ENCODE peak calls at places on chromosomes 13 and 19, in six cellular contexts. T, X, N, G, Z and M are unnamed samples.

GRCh38 chr13:50589139-50589538 is 254.4 kb downstream of the DLEU7 start:
- DNase-seq in T (no peak), X (no peak), N (no peak), G (no peak), Z (peak), M (no peak)

GRCh38 chr19:19381007-19381926 is 24.2 kb upstream of the GATAD2A start:
- DNase-seq in T (no peak), X (no peak), N (no peak), G (no peak), Z (no peak), M (no peak)

GRCh38 chr13:28316129-28316528 is 177.8 kb downstream of the PAN3 start:
- DNase-seq in T (no peak), X (no peak), N (no peak), G (peak), Z (no peak), M (no peak)

GRCh38 chr13:26459276-26460131 is 98.0 kb upstream of the WASF3 start:
- DNase-seq in T (no peak), X (no peak), N (no peak), G (no peak), Z (no peak), M (no peak)

GRCh38 chr19:15268192-15268927 is 36.1 kb upstream of the EPHX3 start:
- DNase-seq in T (no peak), X (no peak), N (no peak), G (no peak), Z (no peak), M (no peak)

GRCh38 chr13:77460195-77460594 is 75.3 kb upstream of the SCEL start:
- DNase-seq in T (no peak), X (peak), N (no peak), G (no peak), Z (no peak), M (peak)

GRCh38 chr19:51713319-51714285 is 10.2 kb downstream of the HAS1 start:
- DNase-seq in T (no peak), X (no peak), N (no peak), G (no peak), Z (no peak), M (no peak)

GRCh38 chr19:8609210-8610040 is 1.1 kb downstream of the ADAMTS10 start:
- DNase-seq in T (peak), X (no peak), N (no peak), G (peak), Z (peak), M (peak)

GRCh38 chr19:15113245-15114152 is 6.3 kb downstream of the SYDE1 start:
- DNase-seq in T (peak), X (no peak), N (no peak), G (peak), Z (peak), M (no peak)

GRCh38 chr13:110683203-110683883 is 22.6 kb downstream of the CARS2 start:
- DNase-seq in T (no peak), X (no peak), N (peak), G (peak), Z (no peak), M (no peak)

GRCh38 chr19:14530005-14530348 is 583 bp downstream of the TECR start:
- DNase-seq in T (no peak), X (no peak), N (no peak), G (no peak), Z (no peak), M (no peak)

GRCh38 chr13:97600438-97601080 is 166.6 kb downstream of the RAP2A start:
- DNase-seq in T (no peak), X (no peak), N (no peak), G (peak), Z (no peak), M (no peak)

GRCh38 chr13:113586661-113587479 is 2.3 kb downstream of the TFDP1 start:
- DNase-seq in T (peak), X (no peak), N (no peak), G (no peak), Z (no peak), M (peak)

GRCh38 chr19:44596428-44597130 is 16.8 kb upstream of the IGSF23 start:
- DNase-seq in T (no peak), X (no peak), N (no peak), G (peak), Z (no peak), M (no peak)
- TF ChIP-seq GABPA in T (no peak), X (no peak), N (no peak), G (no peak), Z (no peak), M (no peak)

GRCh38 chr19:1811942-1812425 is at the start of gene ATP8B3:
- DNase-seq in T (peak), X (no peak), N (no peak), G (no peak), Z (peak), M (no peak)
- TF ChIP-seq GABPA in T (no peak), X (no peak), N (no peak), G (no peak), Z (no peak), M (no peak)

DNA sequence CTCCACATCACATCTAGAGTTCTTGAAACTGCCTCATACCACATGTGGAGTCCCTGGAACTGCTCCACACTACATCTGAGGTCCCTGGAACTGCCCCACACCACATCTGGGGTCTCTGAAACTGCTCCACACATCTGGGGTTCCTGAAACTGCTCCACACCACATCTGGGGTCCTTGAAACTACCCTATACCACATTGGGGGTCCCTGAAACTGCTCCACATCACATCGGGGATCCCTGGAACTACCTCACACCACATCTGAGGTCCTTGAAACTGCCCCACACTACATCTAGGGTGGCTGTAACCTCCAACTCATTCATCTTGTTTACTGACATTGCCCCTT is 33.8 kb downstream of the F2RL3 start:
- DNase-seq in T (no peak), X (no peak), N (no peak), G (no peak), Z (no peak), M (no peak)
- TF ChIP-seq GABPA in T (no peak), X (no peak), N (no peak), G (no peak), Z (no peak), M (no peak)

DNA sequence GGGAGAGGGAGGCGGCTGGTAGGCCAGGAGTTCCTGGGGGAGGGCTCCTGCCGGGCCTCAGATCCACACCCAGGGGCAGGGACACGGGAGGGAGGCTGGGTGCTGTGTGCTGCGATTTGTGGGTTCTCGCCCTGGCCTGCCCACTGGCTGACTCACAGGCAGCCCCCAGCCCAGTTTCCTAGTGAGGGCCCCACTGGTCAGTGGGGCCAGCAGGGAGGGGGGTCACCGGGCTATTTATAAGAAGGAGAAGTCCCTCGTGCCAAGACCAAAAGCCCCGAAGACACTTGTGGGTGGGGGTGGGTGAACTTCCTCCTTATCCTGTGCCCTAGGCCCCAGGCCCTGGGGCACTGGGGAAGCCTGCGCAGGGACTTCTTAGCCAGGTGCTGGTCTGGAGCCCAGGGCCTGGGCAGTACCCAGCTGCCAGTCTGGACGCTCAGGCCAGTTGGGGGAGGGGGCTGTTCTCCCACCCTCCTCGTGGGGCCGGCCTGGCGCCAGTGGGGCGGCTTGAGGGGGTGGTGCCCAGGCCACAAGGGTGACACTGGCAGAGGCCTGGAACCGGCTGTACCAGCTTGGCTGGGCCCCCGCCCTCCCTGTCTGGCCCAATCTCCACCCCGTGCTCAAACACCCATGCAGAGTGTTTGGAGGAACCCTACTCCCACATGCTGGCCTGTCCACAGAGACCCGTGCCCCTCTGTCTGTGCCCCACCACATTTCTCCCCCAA is 5.0 kb upstream of the JUNB start:
- DNase-seq in T (no peak), X (no peak), N (no peak), G (no peak), Z (peak), M (peak)
- TF ChIP-seq GABPA in T (no peak), X (no peak), N (no peak), G (no peak), Z (no peak), M (no peak)